ENCODE peak calls at places on chromosomes 7 and 10, in four cellular contexts. W, F, R and O are unnamed samples.

GRCh38 chr10:59175538-59176240 is 754 bp upstream of the PHYHIPL start:
- DNase-seq in W (no peak), F (no peak), R (peak; percentile 65), O (no peak)

GRCh38 chr10:78301891-78302738 is 268.5 kb downstream of the RPS24 start:
- DNase-seq in W (no peak), F (no peak), R (no peak), O (no peak)

GRCh38 chr10:49298666-49298989 is 342 bp upstream of the C10orf71 start:
- DNase-seq in W (no peak), F (no peak), R (no peak), O (peak; percentile 80)

GRCh38 chr7:98287486-98287959 is 6.0 kb downstream of the BRI3 start:
- DNase-seq in W (no peak), F (no peak), R (no peak), O (no peak)

GRCh38 chr10:24551161-24551560 is 172.5 kb downstream of the ARHGAP21 start:
- DNase-seq in W (no peak), F (no peak), R (no peak), O (no peak)

GRCh38 chr10:43201545-43202131 is 63.4 kb downstream of the CSGALNACT2 start:
- DNase-seq in W (no peak), F (no peak), R (no peak), O (no peak)

GRCh38 chr10:114009281-114009996 is 34.2 kb upstream of the ADRB1 start:
- DNase-seq in W (no peak), F (no peak), R (no peak), O (no peak)

GRCh38 chr7:112202819-112203218 is 3.4 kb downstream of the DOCK4 start:
- DNase-seq in W (peak; percentile 22), F (no peak), R (no peak), O (no peak)

GRCh38 chr10:30176182-30176581 is 116.8 kb upstream of the JCAD start:
- DNase-seq in W (no peak), F (peak; percentile 67), R (no peak), O (no peak)

GRCh38 chr7:130008941-130009847 is 42.0 kb downstream of the ZC3HC1 start:
- DNase-seq in W (no peak), F (no peak), R (no peak), O (no peak)

GRCh38 chr10:51083280-51083986 is 9.1 kb downstream of the PRKG1 start:
- DNase-seq in W (no peak), F (no peak), R (no peak), O (no peak)

GRCh38 chr7:25656071-25656470 is 427.8 kb upstream of the NPVF start:
- DNase-seq in W (no peak), F (no peak), R (no peak), O (no peak)

GRCh38 chr7:26202019-26202985 is 757 bp downstream of the CBX3 start:
- DNase-seq in W (peak; percentile 66), F (no peak), R (peak; percentile 67), O (peak; percentile 66)

GRCh38 chr10:24438800-24439199 is 229.9 kb downstream of the KIAA1217 start:
- DNase-seq in W (no peak), F (no peak), R (no peak), O (no peak)

GRCh38 chr7:151363182-151363581 is 21.6 kb downstream of the NUB1 start:
- DNase-seq in W (no peak), F (no peak), R (no peak), O (no peak)

GRCh38 chr10:104766341-104766740 is 125.3 kb downstream of the SORCS3 start:
- DNase-seq in W (no peak), F (no peak), R (peak; percentile 6), O (no peak)

GRCh38 chr10:27504897-27505457 is 873 bp downstream of the RAB18 start:
- DNase-seq in W (no peak), F (no peak), R (no peak), O (no peak)

GRCh38 chr10:124744047-124744687 is at the start of gene FAM53B:
- DNase-seq in W (peak; percentile 77), F (no peak), R (peak; percentile 85), O (peak; percentile 89)

GRCh38 chr7:35241884-35242283 is 12.0 kb downstream of the TBX20 start:
- DNase-seq in W (no peak), F (no peak), R (no peak), O (no peak)

GRCh38 chr10:30493609-30494530 is 59.9 kb downstream of the MAP3K8 start:
- DNase-seq in W (no peak), F (peak; percentile 9), R (no peak), O (peak; percentile 27)

GRCh38 chr7:31109751-31110150 is 57.6 kb downstream of the ADCYAP1R1 start:
- DNase-seq in W (no peak), F (no peak), R (no peak), O (no peak)

GRCh38 chr7:127751062-127751722 is 99.2 kb downstream of the SND1 start:
- DNase-seq in W (no peak), F (no peak), R (no peak), O (no peak)

GRCh38 chr10:14383266-14383665 is 52.5 kb upstream of the FRMD4A start:
- DNase-seq in W (no peak), F (no peak), R (no peak), O (no peak)